ENCODE peak calls at places on chromosomes 1 and 21, in five cellular contexts. G, V, D, E and N are unnamed samples.

GRCh38 chr1:30028939-30029338 is 694.4 kb downstream of the MATN1 start:
- DNase-seq in D (no peak), E (no peak), V (no peak), G (no peak), N (no peak)

GRCh38 chr1:48627467-48627866 is 149.2 kb downstream of the BEND5 start:
- DNase-seq in D (no peak), G (no peak), V (no peak), E (no peak), N (no peak)

GRCh38 chr21:17679002-17679600 is 66.4 kb upstream of the BTG3 start:
- DNase-seq in D (peak), G (peak), V (no peak), E (no peak), N (peak)

GRCh38 chr1:187517508-187517907 is 688.8 kb downstream of the PLA2G4A start:
- DNase-seq in E (no peak), V (no peak), D (no peak), G (no peak), N (no peak)

GRCh38 chr1:15950302-15950701 is 25.6 kb downstream of the ZBTB17 start:
- DNase-seq in E (no peak), D (no peak), V (no peak), G (no peak), N (no peak)

GRCh38 chr1:23376890-23377811 is 7.5 kb upstream of the ZNF436 start:
- DNase-seq in D (no peak), G (peak), V (no peak), E (no peak), N (peak)

GRCh38 chr1:20052386-20052785 is 17.6 kb upstream of the PLA2G5 start:
- DNase-seq in V (no peak), E (no peak), G (no peak), D (no peak), N (no peak)

GRCh38 chr1:68104155-68104554 is 53.7 kb upstream of the DIRAS3 start:
- DNase-seq in E (no peak), D (no peak), V (no peak), G (no peak), N (peak)

GRCh38 chr21:46080171-46081021 is 17.5 kb upstream of the COL6A2 start:
- DNase-seq in D (no peak), E (no peak), V (peak), G (no peak), N (no peak)

GRCh38 chr1:117664314-117664713 is 58.5 kb downstream of the TENT5C start:
- DNase-seq in G (no peak), E (no peak), V (no peak), D (peak), N (no peak)

GRCh38 chr1:162876751-162877150 is 15.8 kb upstream of the CCDC190 start:
- DNase-seq in D (no peak), E (no peak), G (no peak), V (no peak), N (no peak)

GRCh38 chr21:32702702-32703101 is 25.1 kb downstream of the SYNJ1 start:
- DNase-seq in D (no peak), V (no peak), E (no peak), G (peak), N (peak)

GRCh38 chr1:244327533-244327932 is 124.2 kb downstream of the ADSS2 start:
- DNase-seq in D (no peak), G (no peak), E (no peak), V (no peak), N (no peak)

GRCh38 chr21:37460196-37460595 is 93.6 kb downstream of the DYRK1A start:
- DNase-seq in D (no peak), V (no peak), G (no peak), E (no peak), N (no peak)

GRCh38 chr1:67647036-67647798 is 37.8 kb upstream of the GADD45A start:
- DNase-seq in V (no peak), G (no peak), D (no peak), E (no peak), N (no peak)

GRCh38 chr1:31460027-31460426 is 47.0 kb downstream of the SERINC2 start:
- DNase-seq in E (no peak), G (no peak), D (no peak), V (no peak), N (no peak)

GRCh38 chr1:101193733-101194169 is 43.1 kb upstream of the S1PR1 start:
- DNase-seq in V (no peak), G (no peak), D (no peak), E (no peak), N (no peak)

GRCh38 chr1:180609643-180610555 is 21.9 kb upstream of the XPR1 start:
- DNase-seq in E (no peak), V (no peak), D (no peak), G (peak), N (peak)

GRCh38 chr1:206479164-206480125 is 9.2 kb downstream of the IKBKE start:
- DNase-seq in E (peak), G (peak), D (peak), V (peak), N (peak)

GRCh38 chr1:27602510-27603319 is 1.2 kb downstream of the AHDC1 start:
- DNase-seq in E (no peak), G (peak), V (no peak), D (no peak), N (peak)

GRCh38 chr1:182080955-182081582 is 19.6 kb upstream of the ZNF648 start:
- DNase-seq in G (peak), E (no peak), D (peak), V (no peak), N (peak)

GRCh38 chr1:14970115-14970798 is 183.3 kb upstream of the TMEM51 start:
- DNase-seq in E (peak), V (peak), D (no peak), G (peak), N (peak)

GRCh38 chr1:160830321-160831153 is 32.1 kb downstream of the CD244 start:
- DNase-seq in V (peak), D (peak), G (peak), E (no peak), N (no peak)